ENCODE peak calls at places on chromosomes 4 and X, in eight cellular contexts. S is foreskin keratinocyte; B is activated CD8-positive, alpha-beta memory T cell treated with anti-CD3 and anti-CD28 coated beads, Interleukin-2, amount 50 U/mL, for 48 hours; J is head of caudate nucleus; N is stromal cell of bone marrow; Y is Right ventricle myocardium inferior; V is lung; M is C1 segment of cervical spinal cord. Z is an unnamed sample.

GRCh38 chrX:39966186-39966585 is 131.6 kb downstream of the BCOR start:
- DNase-seq in S (no peak), Y (no peak), J (no peak), V (no peak), B (no peak), N (no peak), M (no peak), Z (no peak)

GRCh38 chr4:8534601-8535000 is 45.6 kb upstream of the GPR78 start:
- DNase-seq in Y (no peak), N (no peak), J (no peak), V (no peak), S (no peak), B (no peak), M (no peak), Z (no peak)

GRCh38 chr4:39032218-39033085 is at the start of gene TMEM156:
- DNase-seq in N (no peak), M (no peak), B (no peak), J (no peak), S (peak), V (no peak), Y (no peak), Z (no peak)

GRCh38 chr4:165325732-165326512 is 1.5 kb upstream of the MSMO1 start:
- DNase-seq in N (no peak), J (no peak), Y (no peak), M (no peak), V (no peak), B (no peak), S (peak), Z (no peak)

GRCh38 chr4:15003441-15003890 is 1.2 kb downstream of the CPEB2 start:
- DNase-seq in Y (peak), S (no peak), N (no peak), M (no peak), J (no peak), V (peak), B (no peak), Z (no peak)

GRCh38 chr4:132065940-132066495 is 1083.1 kb upstream of the PCDH10 start:
- DNase-seq in V (no peak), J (no peak), B (no peak), M (no peak), S (peak), N (no peak), Y (no peak), Z (no peak)

GRCh38 chr4:59222231-59222630 is 1977.9 kb upstream of the ADGRL3 start:
- DNase-seq in J (no peak), B (no peak), V (no peak), M (no peak), N (no peak), S (no peak), Y (no peak), Z (no peak)

GRCh38 chr4:140052050-140052449 is 101.9 kb downstream of the MAML3 start:
- DNase-seq in V (peak), J (peak), M (no peak), Y (peak), B (no peak), N (no peak), S (no peak), Z (no peak)